ENCODE peak calls at places on chromosomes 1 and 21, in ten cellular contexts. E is T follicular helper cell; D is SHP77 treated with DMSO at 0.1 percent for 48 hours; S is uterus; B is stimulated activated CD4-positive, alpha-beta T cell treated with anti-CD3 and anti-CD28 coated beads, TNF-alpha, amount 100 ng/mL, for 1 hour; O is A673; P is ELR; V is ecto neural progenitor cell; H is cardiac muscle cell; X is effector CD4-positive, alpha-beta T cell. J is an unnamed sample.
A peak's percentile ranks its signal among the peaks of the same experiment; 100 is the strongest.

GRCh38 chr1:99264201-99265021 is at the start of gene PLPPR4:
- DNase-seq in E (no peak), D (no peak), S (peak; percentile 13), B (no peak), O (peak; percentile 32), P (peak; percentile 55), V (peak; percentile 86), H (peak; percentile 30), X (no peak), J (no peak)

GRCh38 chr1:113244134-113244820 is 146.0 kb upstream of the MAGI3 start:
- DNase-seq in E (no peak), D (no peak), S (no peak), B (no peak), O (no peak), P (no peak), V (no peak), H (no peak), X (no peak), J (no peak)

GRCh38 chr21:36830041-36830440 is 131.1 kb downstream of the SIM2 start:
- DNase-seq in E (no peak), D (no peak), S (no peak), B (no peak), O (no peak), P (no peak), V (no peak), H (no peak), X (no peak), J (no peak)

GRCh38 chr1:226637147-226637935 is 88.8 kb downstream of the STUM start:
- DNase-seq in E (no peak), D (no peak), S (peak; percentile 79), B (no peak), O (no peak), P (peak; percentile 11), V (no peak), H (peak; percentile 63), X (peak; percentile 2), J (no peak)

GRCh38 chr1:232917053-232917452 is 33.4 kb upstream of the NTPCR start:
- DNase-seq in E (no peak), D (no peak), S (no peak), B (no peak), O (no peak), P (no peak), V (no peak), H (no peak), X (no peak), J (no peak)

GRCh38 chr1:30310966-30311742 is 412.2 kb downstream of the MATN1 start:
- DNase-seq in E (no peak), D (no peak), S (no peak), B (no peak), O (no peak), P (no peak), V (no peak), H (no peak), X (no peak), J (no peak)

GRCh38 chr1:176669782-176670181 is 206.8 kb downstream of the PAPPA2 start:
- DNase-seq in E (no peak), D (no peak), S (no peak), B (no peak), O (no peak), P (no peak), V (no peak), H (no peak), X (no peak), J (no peak)

GRCh38 chr1:200646515-200646914 is 23.2 kb downstream of the DDX59 start:
- DNase-seq in E (no peak), D (no peak), S (no peak), B (no peak), O (no peak), P (no peak), V (no peak), H (no peak), X (no peak), J (no peak)

GRCh38 chr21:42102063-42102462 is 30.9 kb downstream of the UMODL1 start:
- DNase-seq in E (no peak), D (no peak), S (no peak), B (no peak), O (no peak), P (no peak), V (no peak), H (no peak), X (no peak), J (no peak)

GRCh38 chr1:204968946-204969345 is 74.1 kb upstream of the CNTN2 start:
- DNase-seq in E (no peak), D (no peak), S (no peak), B (no peak), O (peak; percentile 23), P (no peak), V (no peak), H (no peak), X (no peak), J (no peak)

GRCh38 chr1:91751281-91751680 is 134.7 kb downstream of the TGFBR3 start:
- DNase-seq in E (no peak), D (no peak), S (peak; percentile 68), B (no peak), O (no peak), P (no peak), V (no peak), H (peak; percentile 84), X (no peak), J (peak; percentile 94)

GRCh38 chr1:228998179-228998578 is 262.9 kb downstream of the RHOU start:
- DNase-seq in E (no peak), D (no peak), S (peak; percentile 36), B (no peak), O (no peak), P (no peak), V (no peak), H (no peak), X (no peak), J (no peak)

GRCh38 chr1:3021233-3021671 is at the start of gene ACTRT2:
- DNase-seq in E (no peak), D (no peak), S (no peak), B (no peak), O (no peak), P (no peak), V (no peak), H (no peak), X (no peak), J (no peak)

GRCh38 chr1:111733183-111733995 is 5.8 kb downstream of the INKA2 start:
- DNase-seq in E (no peak), D (no peak), S (peak; percentile 51), B (no peak), O (no peak), P (peak; percentile 91), V (peak; percentile 46), H (peak; percentile 92), X (no peak), J (peak; percentile 88)